ENCODE peak calls at places on chromosomes 1 and 21, in four cellular contexts. One of them, this sample, is unnamed.

GRCh38 chr1:119828266-119828665 is 17.0 kb upstream of the REG4 start:
- ATAC-seq in HCT116: no peak
- ATAC-seq in upper lobe of left lung: no peak
- ATAC-seq in GM23338: no peak
- ATAC-seq in this sample: no peak

GRCh38 chr1:211625040-211625439 is 46.1 kb upstream of the SLC30A1 start:
- ATAC-seq in upper lobe of left lung: no peak
- ATAC-seq in GM23338: no peak
- ATAC-seq in HCT116: peak
- ATAC-seq in this sample: peak

GRCh38 chr1:107786214-107786842 is 178.7 kb downstream of the VAV3 start:
- ATAC-seq in HCT116: no peak
- ATAC-seq in GM23338: no peak
- ATAC-seq in upper lobe of left lung: no peak
- ATAC-seq in this sample: no peak

GRCh38 chr1:51752073-51752948 is 126.2 kb downstream of the NRDC start:
- ATAC-seq in HCT116: no peak
- ATAC-seq in GM23338: peak
- ATAC-seq in upper lobe of left lung: no peak
- ATAC-seq in this sample: no peak

GRCh38 chr1:110875216-110875731 is 2.3 kb downstream of the CD53 start:
- ATAC-seq in HCT116: no peak
- ATAC-seq in GM23338: no peak
- ATAC-seq in upper lobe of left lung: peak
- ATAC-seq in this sample: no peak

GRCh38 chr1:88560614-88561013 is 123.5 kb upstream of the PKN2 start:
- ATAC-seq in GM23338: no peak
- ATAC-seq in HCT116: no peak
- ATAC-seq in upper lobe of left lung: no peak
- ATAC-seq in this sample: no peak

GRCh38 chr1:121483961-121484424 is 299.2 kb downstream of the SRGAP2C start:
- ATAC-seq in HCT116: no peak
- ATAC-seq in upper lobe of left lung: no peak
- ATAC-seq in GM23338: no peak
- ATAC-seq in this sample: no peak

GRCh38 chr1:94324168-94324544 is 86.8 kb upstream of the ARHGAP29 start:
- ATAC-seq in GM23338: no peak
- ATAC-seq in HCT116: no peak
- ATAC-seq in upper lobe of left lung: no peak
- ATAC-seq in this sample: no peak

GRCh38 chr1:1357871-1358432 is 403 bp downstream of the MXRA8 start:
- ATAC-seq in upper lobe of left lung: no peak
- ATAC-seq in GM23338: peak
- ATAC-seq in HCT116: no peak
- ATAC-seq in this sample: no peak

GRCh38 chr1:186239211-186239610 is 135.8 kb downstream of the TPR start:
- ATAC-seq in upper lobe of left lung: no peak
- ATAC-seq in HCT116: no peak
- ATAC-seq in GM23338: no peak
- ATAC-seq in this sample: no peak

GRCh38 chr1:50950396-50950795 is 9.7 kb downstream of the FAF1 start:
- ATAC-seq in upper lobe of left lung: no peak
- ATAC-seq in GM23338: no peak
- ATAC-seq in HCT116: no peak
- ATAC-seq in this sample: no peak

GRCh38 chr1:230136453-230137327 is 69.7 kb downstream of the GALNT2 start:
- ATAC-seq in HCT116: no peak
- ATAC-seq in GM23338: no peak
- ATAC-seq in upper lobe of left lung: no peak
- ATAC-seq in this sample: peak

GRCh38 chr1:206898089-206898908 is 1.1 kb downstream of the IL24 start:
- ATAC-seq in upper lobe of left lung: no peak
- ATAC-seq in GM23338: no peak
- ATAC-seq in HCT116: peak
- ATAC-seq in this sample: no peak

GRCh38 chr1:39173995-39174380 is 30.5 kb upstream of the MACF1 start:
- ATAC-seq in GM23338: no peak
- ATAC-seq in upper lobe of left lung: no peak
- ATAC-seq in HCT116: no peak
- ATAC-seq in this sample: no peak

GRCh38 chr1:10685851-10686403 is 110.5 kb downstream of the CASZ1 start:
- ATAC-seq in upper lobe of left lung: peak
- ATAC-seq in HCT116: no peak
- ATAC-seq in GM23338: no peak
- ATAC-seq in this sample: no peak

GRCh38 chr21:22791376-22791775 is 1793.2 kb downstream of the NCAM2 start:
- ATAC-seq in HCT116: no peak
- ATAC-seq in GM23338: no peak
- ATAC-seq in upper lobe of left lung: no peak
- ATAC-seq in this sample: no peak

GRCh38 chr1:53982034-53982761 is 35.8 kb downstream of the LDLRAD1 start:
- ATAC-seq in HCT116: peak
- ATAC-seq in GM23338: peak
- ATAC-seq in upper lobe of left lung: peak
- ATAC-seq in this sample: peak

GRCh38 chr1:179754031-179754624 is 11.0 kb downstream of the FAM163A start:
- ATAC-seq in GM23338: no peak
- ATAC-seq in HCT116: no peak
- ATAC-seq in upper lobe of left lung: no peak
- ATAC-seq in this sample: no peak

GRCh38 chr1:100396651-100397050 is 44.3 kb downstream of the CDC14A start:
- ATAC-seq in GM23338: no peak
- ATAC-seq in upper lobe of left lung: no peak
- ATAC-seq in HCT116: no peak
- ATAC-seq in this sample: no peak

GRCh38 chr1:197622371-197622770 is 152.9 kb downstream of the DENND1B start:
- ATAC-seq in HCT116: no peak
- ATAC-seq in GM23338: no peak
- ATAC-seq in upper lobe of left lung: no peak
- ATAC-seq in this sample: no peak

GRCh38 chr1:16324456-16324890 is 27.8 kb downstream of the FBXO42 start:
- ATAC-seq in upper lobe of left lung: peak
- ATAC-seq in GM23338: no peak
- ATAC-seq in HCT116: peak
- ATAC-seq in this sample: peak

GRCh38 chr1:108556079-108556478 is 3.8 kb upstream of the EEIG2 start:
- ATAC-seq in HCT116: no peak
- ATAC-seq in upper lobe of left lung: no peak
- ATAC-seq in GM23338: no peak
- ATAC-seq in this sample: no peak

GRCh38 chr1:77133731-77134358 is 85.4 kb downstream of the PIGK start:
- ATAC-seq in GM23338: no peak
- ATAC-seq in HCT116: no peak
- ATAC-seq in upper lobe of left lung: no peak
- ATAC-seq in this sample: no peak

GRCh38 chr1:158864595-158864994 is 33.4 kb downstream of the MNDA start:
- ATAC-seq in upper lobe of left lung: no peak
- ATAC-seq in HCT116: no peak
- ATAC-seq in GM23338: peak
- ATAC-seq in this sample: no peak
- TF ChIP-seq POLR2AphosphoS5 in upper lobe of left lung: no peak
- TF ChIP-seq POLR2AphosphoS5 in HCT116: no peak
- TF ChIP-seq POLR2AphosphoS5 in GM23338: no peak
- TF ChIP-seq POLR2AphosphoS5 in this sample: no peak

GRCh38 chr21:26846036-26846931 is 1.1 kb upstream of the ADAMTS1 start:
- ATAC-seq in HCT116: no peak
- ATAC-seq in GM23338: peak
- ATAC-seq in upper lobe of left lung: peak
- ATAC-seq in this sample: peak
- TF ChIP-seq POLR2AphosphoS5 in HCT116: no peak
- TF ChIP-seq POLR2AphosphoS5 in GM23338: peak
- TF ChIP-seq POLR2AphosphoS5 in upper lobe of left lung: peak
- TF ChIP-seq POLR2AphosphoS5 in this sample: peak

DNA sequence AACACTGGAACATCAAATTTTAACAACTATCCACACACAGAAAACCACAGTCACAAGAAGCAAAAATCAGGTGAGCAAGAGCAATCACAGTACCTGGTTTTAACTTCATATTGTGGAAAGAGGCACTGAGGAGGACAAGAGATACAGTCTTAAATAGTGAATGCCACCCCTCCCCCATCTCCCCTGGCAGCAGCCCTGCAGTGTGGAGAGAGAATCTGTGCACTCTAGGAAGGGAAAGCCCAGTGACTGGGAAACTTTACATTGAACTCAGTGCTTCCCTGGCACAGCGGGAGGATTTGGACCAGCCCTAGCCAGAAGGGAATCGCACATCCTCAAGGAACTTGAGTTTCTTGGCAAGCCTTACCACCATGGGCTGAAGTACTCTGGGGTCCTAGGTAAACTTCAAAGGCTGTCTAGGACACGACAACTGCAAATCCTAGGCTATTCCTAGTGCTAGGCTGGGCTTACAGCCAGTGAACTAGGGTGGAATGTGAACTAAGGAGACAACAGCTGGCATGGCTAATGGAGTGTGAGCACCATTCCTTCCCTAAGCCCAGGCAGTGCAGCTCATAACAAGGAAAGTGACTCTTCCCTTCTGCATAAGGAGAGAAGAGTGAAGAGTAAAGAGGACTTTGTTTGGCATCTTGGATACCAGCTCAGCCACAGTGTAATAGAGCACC is 88.3 kb downstream of the COL24A1 start:
- ATAC-seq in upper lobe of left lung: peak
- ATAC-seq in GM23338: peak
- ATAC-seq in HCT116: no peak
- ATAC-seq in this sample: no peak
- TF ChIP-seq POLR2AphosphoS5 in upper lobe of left lung: no peak
- TF ChIP-seq POLR2AphosphoS5 in GM23338: no peak
- TF ChIP-seq POLR2AphosphoS5 in HCT116: no peak
- TF ChIP-seq POLR2AphosphoS5 in this sample: no peak

GRCh38 chr21:41141031-41141457 is 26.9 kb upstream of the BACE2 start:
- ATAC-seq in GM23338: no peak
- ATAC-seq in HCT116: no peak
- ATAC-seq in upper lobe of left lung: no peak
- ATAC-seq in this sample: no peak
- TF ChIP-seq POLR2AphosphoS5 in GM23338: no peak
- TF ChIP-seq POLR2AphosphoS5 in HCT116: no peak
- TF ChIP-seq POLR2AphosphoS5 in upper lobe of left lung: no peak
- TF ChIP-seq POLR2AphosphoS5 in this sample: no peak

GRCh38 chr1:89871768-89872473 is 51.1 kb downstream of the LRRC8D start:
- ATAC-seq in HCT116: no peak
- ATAC-seq in GM23338: no peak
- ATAC-seq in upper lobe of left lung: no peak
- ATAC-seq in this sample: no peak
- TF ChIP-seq POLR2AphosphoS5 in HCT116: no peak
- TF ChIP-seq POLR2AphosphoS5 in GM23338: no peak
- TF ChIP-seq POLR2AphosphoS5 in upper lobe of left lung: no peak
- TF ChIP-seq POLR2AphosphoS5 in this sample: no peak

DNA sequence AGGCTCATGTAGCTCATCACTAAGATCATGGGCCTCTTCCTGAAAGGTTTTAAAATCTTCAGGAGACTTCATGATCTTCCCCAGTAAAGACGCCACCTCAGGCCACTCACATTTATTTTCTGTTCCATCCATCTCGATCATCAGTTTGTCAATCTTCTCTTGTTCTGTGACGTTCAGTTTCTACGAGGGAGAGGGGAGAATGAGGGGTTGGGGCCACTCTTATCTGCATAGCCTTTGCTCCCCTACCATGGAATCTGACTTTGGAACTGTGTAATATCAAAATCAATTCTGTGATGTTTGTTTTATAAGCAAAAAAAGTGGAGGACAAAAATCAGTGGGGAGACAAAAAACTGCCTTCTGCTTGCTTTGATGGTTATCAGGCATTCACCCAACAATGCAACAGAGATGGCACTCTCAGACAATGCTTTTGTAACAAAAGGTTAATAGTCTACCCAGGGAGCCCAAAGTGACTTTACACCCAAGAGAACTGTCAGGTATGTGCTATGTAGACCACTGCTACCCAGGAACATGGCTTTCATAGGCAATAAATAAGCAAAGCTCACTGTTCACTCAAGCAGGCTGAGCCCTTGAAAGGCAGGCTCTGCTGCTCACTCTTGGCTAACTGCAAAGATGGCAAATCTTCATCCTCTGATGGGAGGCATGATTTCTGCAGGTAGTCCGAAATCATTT is 10.5 kb downstream of the ENO1 start:
- ATAC-seq in HCT116: no peak
- ATAC-seq in GM23338: no peak
- ATAC-seq in upper lobe of left lung: no peak
- ATAC-seq in this sample: no peak
- TF ChIP-seq POLR2AphosphoS5 in HCT116: peak
- TF ChIP-seq POLR2AphosphoS5 in GM23338: no peak
- TF ChIP-seq POLR2AphosphoS5 in upper lobe of left lung: no peak
- TF ChIP-seq POLR2AphosphoS5 in this sample: no peak

DNA sequence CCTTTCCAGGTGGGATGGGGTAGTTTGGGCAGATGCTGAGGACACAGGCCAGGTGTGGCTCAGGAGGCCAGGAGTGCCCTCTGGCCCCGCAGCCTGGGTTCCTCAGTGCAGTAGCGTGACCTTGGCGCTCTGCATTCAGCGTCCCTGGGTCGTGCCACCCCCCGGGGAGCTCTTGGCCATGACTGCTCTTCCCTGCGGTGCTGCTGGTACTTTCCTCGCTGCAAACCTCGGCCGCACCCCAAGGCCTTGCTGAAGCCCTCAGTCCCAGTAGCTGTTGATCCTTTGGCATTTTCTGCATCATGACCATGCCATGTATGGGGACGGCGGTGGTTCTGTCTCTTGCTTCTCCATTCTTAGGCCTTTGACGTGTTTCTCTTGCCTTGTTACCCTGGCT is 13.8 kb downstream of the SLX9 start:
- ATAC-seq in GM23338: no peak
- ATAC-seq in upper lobe of left lung: no peak
- ATAC-seq in HCT116: no peak
- ATAC-seq in this sample: no peak
- TF ChIP-seq POLR2AphosphoS5 in GM23338: no peak
- TF ChIP-seq POLR2AphosphoS5 in upper lobe of left lung: no peak
- TF ChIP-seq POLR2AphosphoS5 in HCT116: no peak
- TF ChIP-seq POLR2AphosphoS5 in this sample: no peak

DNA sequence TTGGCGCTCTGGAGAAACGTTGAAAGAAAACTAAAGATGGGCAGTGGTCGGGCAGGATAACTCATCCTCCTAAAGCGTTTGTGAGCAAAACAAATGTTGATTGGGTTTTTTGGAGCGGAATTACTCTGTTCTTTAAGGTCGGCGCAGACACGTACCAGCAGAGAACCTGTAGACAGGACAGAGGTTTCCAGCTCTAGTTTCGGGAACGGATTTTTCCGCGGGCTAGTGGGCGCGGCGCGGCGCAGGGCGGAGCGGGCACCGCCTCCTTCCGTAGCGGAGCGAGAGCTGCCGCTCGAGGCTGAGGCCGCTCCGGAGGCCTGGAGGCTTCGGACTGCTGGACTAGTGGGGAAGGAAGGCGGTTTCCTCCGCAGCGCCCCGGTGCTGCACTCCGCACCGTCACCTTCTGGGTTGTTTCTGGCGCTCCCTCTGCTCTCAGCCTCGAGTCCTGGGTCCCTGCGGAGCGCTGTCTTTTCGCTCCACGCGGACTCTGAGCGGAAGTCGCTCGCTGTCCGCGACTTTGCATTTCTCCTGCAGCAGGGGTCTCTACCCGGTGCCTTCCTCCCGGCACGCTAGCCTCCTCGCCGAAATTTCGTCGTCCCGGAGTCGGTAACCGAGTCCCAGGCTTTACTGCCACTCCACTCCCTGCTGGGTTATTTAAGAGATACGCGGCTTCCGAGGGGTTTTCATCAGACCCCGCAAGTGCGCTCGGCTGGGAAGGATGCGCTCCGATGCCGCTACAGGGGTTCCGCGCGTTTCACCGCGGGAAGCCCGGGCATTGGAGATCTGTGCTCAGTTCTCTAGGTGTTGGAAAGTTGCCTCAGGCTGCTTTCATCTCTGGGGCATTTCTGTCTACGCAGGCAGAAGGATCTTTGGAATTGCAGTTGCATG is 7.0 kb downstream of the FOXD2 start:
- ATAC-seq in upper lobe of left lung: peak
- ATAC-seq in GM23338: peak
- ATAC-seq in HCT116: peak
- ATAC-seq in this sample: no peak
- TF ChIP-seq POLR2AphosphoS5 in upper lobe of left lung: no peak
- TF ChIP-seq POLR2AphosphoS5 in GM23338: no peak
- TF ChIP-seq POLR2AphosphoS5 in HCT116: no peak
- TF ChIP-seq POLR2AphosphoS5 in this sample: no peak

GRCh38 chr1:207941664-207942063 is 30.7 kb upstream of the CD34 start:
- ATAC-seq in upper lobe of left lung: no peak
- ATAC-seq in GM23338: no peak
- ATAC-seq in HCT116: no peak
- ATAC-seq in this sample: peak
- TF ChIP-seq POLR2AphosphoS5 in upper lobe of left lung: peak
- TF ChIP-seq POLR2AphosphoS5 in GM23338: no peak
- TF ChIP-seq POLR2AphosphoS5 in HCT116: no peak
- TF ChIP-seq POLR2AphosphoS5 in this sample: peak